ENCODE peak calls at places on chromosomes 3 and 15, in six cellular contexts. I is RWPE2, G is nephron progenitor cell, U is right lobe of liver, K is transverse colon, E is upper lobe of right lung. C is an unnamed sample.

GRCh38 chr3:151976211-151977050 is 103.0 kb downstream of the SUCNR1 start:
- DNase-seq in I (no peak), G (no peak), U (no peak), K (no peak), E (no peak), C (peak; percentile 59)

GRCh38 chr15:70095387-70096214 is 2.1 kb downstream of the TLE3 start:
- DNase-seq in I (no peak), G (peak; percentile 41), U (peak; percentile 68), K (peak; percentile 43), E (peak; percentile 77), C (peak; percentile 74)

GRCh38 chr3:123310186-123310585 is 108.4 kb downstream of the SEC22A start:
- DNase-seq in I (no peak), G (no peak), U (peak; percentile 35), K (no peak), E (no peak), C (no peak)

GRCh38 chr15:52257734-52258062 is 37.9 kb downstream of the MYO5C start:
- DNase-seq in I (peak; percentile 59), G (peak; percentile 53), U (no peak), K (no peak), E (no peak), C (no peak)

GRCh38 chr3:126956866-126957650 is 25.9 kb upstream of the PLXNA1 start:
- DNase-seq in I (peak; percentile 79), G (no peak), U (peak; percentile 31), K (no peak), E (peak; percentile 40), C (no peak)

GRCh38 chr3:120072867-120073525 is 21.3 kb downstream of the GSK3B start:
- DNase-seq in I (no peak), G (no peak), U (no peak), K (peak; percentile 30), E (no peak), C (no peak)

GRCh38 chr3:166446291-166446690 is 609.1 kb upstream of the BCHE start:
- DNase-seq in I (peak; percentile 34), G (no peak), U (no peak), K (no peak), E (no peak), C (no peak)

GRCh38 chr3:169744332-169745054 is 20.4 kb downstream of the TERC start:
- DNase-seq in I (no peak), G (no peak), U (no peak), K (no peak), E (no peak), C (peak; percentile 15)

GRCh38 chr3:126015075-126015474 is 46.1 kb downstream of the ROPN1B start:
- DNase-seq in I (no peak), G (no peak), U (no peak), K (no peak), E (peak; percentile 40), C (no peak)

DNA sequence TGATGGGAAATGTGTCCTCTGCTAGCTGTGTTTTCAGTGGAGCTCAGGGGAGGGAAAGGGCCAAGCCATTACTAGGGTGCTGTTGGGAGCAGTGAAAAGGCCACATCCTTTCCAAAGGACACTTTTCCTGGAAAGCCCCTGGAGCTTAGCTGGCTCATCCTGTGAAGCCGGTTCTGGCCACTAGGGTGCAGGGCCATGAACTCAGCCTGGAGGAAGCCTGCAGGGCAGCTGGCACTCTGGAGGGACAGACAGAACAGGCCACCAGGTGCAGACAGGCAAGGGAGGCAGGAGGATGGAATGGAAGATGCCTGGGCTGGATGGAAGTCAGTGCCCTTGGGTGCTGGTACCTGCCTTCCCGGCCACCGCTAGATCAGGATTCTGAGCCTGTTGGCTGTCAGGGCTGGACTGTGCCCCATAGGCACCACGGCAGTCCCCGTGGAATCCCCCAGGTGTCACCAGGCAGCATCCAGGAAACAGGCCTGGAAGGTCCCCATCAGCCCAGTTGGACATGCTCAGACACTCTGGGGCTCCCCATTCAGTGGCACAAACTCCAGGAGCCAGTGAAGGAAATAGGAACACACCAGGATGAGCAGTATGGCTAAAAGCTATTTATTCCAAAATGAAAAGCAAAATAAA is 76.2 kb upstream of the C2CD4B start:
- DNase-seq in I (no peak), G (peak; percentile 49), U (no peak), K (peak; percentile 18), E (no peak), C (peak; percentile 7)
- TF ChIP-seq CTCF in I (peak; percentile 46), G (peak; percentile 47), U (peak; percentile 21), K (peak; percentile 7), E (peak; percentile 20), C (peak; percentile 35)

GRCh38 chr3:72262707-72263106 is 477.8 kb upstream of the PROK2 start:
- DNase-seq in I (no peak), G (no peak), U (no peak), K (no peak), E (no peak), C (no peak)

GRCh38 chr3:72265661-72266370 is 480.9 kb upstream of the PROK2 start:
- DNase-seq in I (no peak), G (no peak), U (no peak), K (no peak), E (no peak), C (no peak)

GRCh38 chr3:72263223-72264015 is 478.5 kb upstream of the PROK2 start:
- DNase-seq in I (no peak), G (no peak), U (no peak), K (no peak), E (no peak), C (no peak)

GRCh38 chr3:72261566-72262564 is 476.9 kb upstream of the PROK2 start:
- DNase-seq in I (no peak), G (no peak), U (no peak), K (no peak), E (no peak), C (no peak)

DNA sequence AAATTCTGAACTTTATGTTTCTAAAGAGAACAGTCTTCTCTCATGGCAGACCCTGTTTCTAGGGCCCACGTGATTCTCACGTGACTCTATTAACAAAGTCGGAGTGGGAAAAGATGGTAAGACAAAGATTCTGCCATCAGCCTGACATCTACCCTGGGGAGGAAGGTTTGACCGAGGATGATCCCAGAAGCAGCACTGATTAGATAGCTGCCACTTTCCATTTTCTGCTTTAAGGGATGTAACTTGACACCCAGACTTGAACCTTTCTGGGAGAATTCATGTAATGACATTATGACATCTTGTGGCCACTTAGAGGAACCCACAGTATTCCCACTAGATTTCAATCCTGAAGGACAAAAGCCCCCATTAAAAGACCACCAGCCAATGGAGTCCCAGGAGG is 480.3 kb upstream of the PROK2 start:
- DNase-seq in I (no peak), G (no peak), U (no peak), K (no peak), E (no peak), C (peak; percentile 23)
- TF ChIP-seq CTCF in I (peak; percentile 20), G (no peak), U (peak; percentile 34), K (no peak), E (peak; percentile 24), C (peak; percentile 11)

GRCh38 chr3:63565220-63565619 is 87.3 kb upstream of the SNTN start:
- DNase-seq in I (no peak), G (no peak), U (no peak), K (no peak), E (no peak), C (no peak)
- TF ChIP-seq CTCF in I (no peak), G (no peak), U (no peak), K (no peak), E (no peak), C (no peak)

DNA sequence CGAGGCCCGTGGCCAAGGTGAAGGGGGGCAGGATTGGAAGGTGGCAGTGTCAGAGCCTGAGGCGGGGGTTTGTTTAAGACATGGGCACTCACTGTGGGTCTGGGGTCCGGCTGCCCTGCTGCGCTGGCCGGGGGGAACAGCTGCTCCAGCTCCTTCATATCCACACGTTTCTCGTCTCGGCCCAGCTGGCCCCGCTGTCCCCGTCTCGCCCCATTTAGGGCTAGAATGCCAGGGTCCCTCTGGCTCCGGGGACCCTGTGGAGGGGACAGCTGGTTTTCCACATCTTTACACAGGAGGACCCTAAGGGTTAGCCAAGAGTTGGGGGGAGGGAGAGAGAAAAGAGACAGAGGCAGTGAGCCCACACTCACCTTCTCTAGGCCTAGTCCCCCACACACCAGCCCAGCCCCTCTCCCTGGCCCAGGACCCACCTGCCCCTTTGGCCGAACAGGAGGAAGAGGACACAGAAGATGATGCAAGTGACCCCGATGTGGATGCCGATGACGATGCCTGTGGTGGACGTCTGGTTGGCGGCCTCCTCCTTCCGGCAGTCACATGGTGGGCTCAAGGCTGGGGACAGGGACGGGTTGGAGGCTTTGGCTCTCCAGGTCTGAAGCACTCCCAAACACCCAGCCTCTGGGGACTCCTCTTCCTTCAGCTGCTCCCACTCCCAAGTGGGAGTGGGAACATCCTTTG is 25.0 kb downstream of the RNU5B-1 start:
- DNase-seq in I (no peak), G (no peak), U (peak; percentile 45), K (no peak), E (no peak), C (no peak)
- TF ChIP-seq CTCF in I (no peak), G (no peak), U (no peak), K (no peak), E (no peak), C (no peak)

GRCh38 chr3:136042608-136043221 is 77.2 kb downstream of the PPP2R3A start:
- DNase-seq in I (no peak), G (no peak), U (no peak), K (no peak), E (no peak), C (peak; percentile 51)
- TF ChIP-seq CTCF in I (peak; percentile 82), G (peak; percentile 52), U (peak; percentile 63), K (peak; percentile 54), E (peak; percentile 64), C (peak; percentile 39)

DNA sequence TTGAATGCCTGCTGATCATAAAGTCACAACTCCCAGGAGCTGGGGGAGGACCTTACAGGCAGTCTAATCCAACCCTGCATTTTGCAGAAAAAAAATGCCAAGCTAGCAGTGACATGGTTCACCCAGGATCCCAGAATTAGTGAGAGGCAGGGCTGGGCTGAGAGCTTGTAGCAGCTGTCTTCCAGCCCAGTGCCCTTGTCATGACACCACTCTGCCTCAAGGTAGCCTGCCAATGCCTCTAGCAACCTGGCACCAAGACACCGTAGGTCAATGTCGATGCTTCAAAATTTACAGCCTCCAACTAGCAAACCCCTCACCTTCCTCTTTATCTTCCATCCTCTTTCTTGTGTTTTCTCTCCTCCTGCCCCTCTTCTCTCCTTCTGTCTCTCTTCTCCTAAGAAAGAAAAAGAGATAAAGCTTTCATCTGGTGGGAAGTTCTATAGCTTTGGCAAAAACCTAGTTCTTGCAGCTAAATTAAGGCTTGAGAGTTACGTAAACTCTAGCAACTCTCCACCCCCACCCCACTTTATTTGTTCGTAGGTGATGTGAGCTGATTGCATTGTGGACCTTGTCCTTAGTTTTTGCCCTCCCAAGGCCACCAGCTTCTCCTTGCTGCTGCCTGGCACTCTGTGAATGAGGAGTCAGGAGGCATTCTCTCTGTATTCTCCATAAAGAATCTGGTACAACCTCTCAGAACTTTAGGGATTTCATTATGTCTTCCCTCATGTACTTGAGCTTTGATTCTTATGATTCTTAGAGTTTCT is 18.3 kb upstream of the BFSP2 start:
- DNase-seq in I (no peak), G (no peak), U (no peak), K (no peak), E (no peak), C (no peak)
- TF ChIP-seq CTCF in I (no peak), G (no peak), U (no peak), K (no peak), E (no peak), C (no peak)

GRCh38 chr3:40086890-40087884 is 222.3 kb upstream of the EIF1B start:
- DNase-seq in I (no peak), G (no peak), U (no peak), K (peak; percentile 29), E (no peak), C (no peak)
- TF ChIP-seq CTCF in I (no peak), G (no peak), U (no peak), K (no peak), E (no peak), C (no peak)